ENCODE peak calls at places on chromosomes 13 and 19, in nine cellular contexts. A is neural progenitor cell; Q is fibroblast of lung; H is H1; Z is lung; W is CD4-positive, CD25-positive, alpha-beta regulatory T cell; S is AG04450; J is brain microvascular endothelial cell; B is CD8-positive, alpha-beta memory T cell. E is an unnamed sample.

GRCh38 chr19:29245221-29245620 is 32.3 kb upstream of the UQCRFS1 start:
- DNase-seq in A (no peak), Q (no peak), H (no peak), Z (no peak), W (no peak), S (no peak), J (no peak), B (no peak), E (no peak)

GRCh38 chr13:34620073-34620858 is 321.8 kb upstream of the NBEA start:
- DNase-seq in A (no peak), Q (no peak), H (no peak), Z (no peak), W (no peak), S (no peak), J (no peak), B (no peak), E (no peak)

GRCh38 chr19:52270266-52270885 is 989 bp downstream of the ZNF766 start:
- DNase-seq in A (peak; percentile 29), Q (no peak), H (peak; percentile 47), Z (peak; percentile 29), W (peak; percentile 56), S (no peak), J (no peak), B (no peak), E (peak; percentile 5)

GRCh38 chr13:44373601-44374347 is at the start of gene SERP2:
- DNase-seq in A (peak; percentile 84), Q (peak; percentile 46), H (peak; percentile 83), Z (no peak), W (peak; percentile 10), S (no peak), J (no peak), B (no peak), E (no peak)

GRCh38 chr19:50313812-50314536 is 15.2 kb downstream of the KCNC3 start:
- DNase-seq in A (peak; percentile 43), Q (no peak), H (peak; percentile 86), Z (no peak), W (no peak), S (no peak), J (no peak), B (no peak), E (no peak)

GRCh38 chr19:35149463-35149862 is 5.1 kb upstream of the FXYD5 start:
- DNase-seq in A (no peak), Q (no peak), H (no peak), Z (no peak), W (no peak), S (no peak), J (no peak), B (no peak), E (no peak)

GRCh38 chr13:100904293-100904976 is 229.8 kb upstream of the TMTC4 start:
- DNase-seq in A (no peak), Q (no peak), H (no peak), Z (no peak), W (no peak), S (no peak), J (no peak), B (no peak), E (no peak)

GRCh38 chr13:56755181-56755580 is 385.5 kb upstream of the PRR20A start:
- DNase-seq in A (peak; percentile 41), Q (no peak), H (no peak), Z (no peak), W (no peak), S (no peak), J (no peak), B (no peak), E (no peak)

GRCh38 chr13:87941244-87941643 is 270.1 kb downstream of the SLITRK5 start:
- DNase-seq in A (no peak), Q (no peak), H (no peak), Z (no peak), W (no peak), S (no peak), J (no peak), B (no peak), E (no peak)

GRCh38 chr19:36837525-36837901 is 674 bp downstream of the ZNF790 start:
- DNase-seq in A (no peak), Q (no peak), H (no peak), Z (no peak), W (no peak), S (no peak), J (peak; percentile 22), B (no peak), E (no peak)

GRCh38 chr19:3801412-3802096 is 15.4 kb upstream of the MATK start:
- DNase-seq in A (peak; percentile 72), Q (no peak), H (peak; percentile 81), Z (no peak), W (peak; percentile 66), S (no peak), J (peak; percentile 4), B (peak; percentile 69), E (peak; percentile 36)

GRCh38 chr13:25762795-25763377 is 288.9 kb downstream of the SHISA2 start:
- DNase-seq in A (no peak), Q (no peak), H (no peak), Z (no peak), W (peak; percentile 32), S (no peak), J (no peak), B (no peak), E (no peak)

GRCh38 chr19:16073988-16074387 is 2.3 kb upstream of the TPM4 start:
- DNase-seq in A (no peak), Q (no peak), H (peak; percentile 27), Z (no peak), W (peak; percentile 45), S (no peak), J (no peak), B (peak; percentile 57), E (no peak)

GRCh38 chr19:29893606-29894284 is 48.3 kb upstream of the URI1 start:
- DNase-seq in A (no peak), Q (no peak), H (no peak), Z (no peak), W (no peak), S (no peak), J (no peak), B (no peak), E (no peak)

GRCh38 chr19:29644179-29644578 is 21.1 kb upstream of the PLEKHF1 start:
- DNase-seq in A (no peak), Q (no peak), H (no peak), Z (no peak), W (no peak), S (no peak), J (no peak), B (no peak), E (no peak)

GRCh38 chr13:83941669-83942335 is 59.5 kb upstream of the SLITRK1 start:
- DNase-seq in A (peak; percentile 44), Q (no peak), H (no peak), Z (no peak), W (no peak), S (no peak), J (no peak), B (no peak), E (peak; percentile 13)

GRCh38 chr13:73657821-73658540 is 476.2 kb downstream of the KLF12 start:
- DNase-seq in A (no peak), Q (peak; percentile 39), H (no peak), Z (no peak), W (no peak), S (no peak), J (no peak), B (no peak), E (no peak)

GRCh38 chr19:30408734-30409301 is 36.6 kb downstream of the ZNF536 start:
- DNase-seq in A (no peak), Q (no peak), H (no peak), Z (no peak), W (no peak), S (no peak), J (no peak), B (no peak), E (no peak)

GRCh38 chr13:102854675-102855074 is 8.8 kb downstream of the ERCC5 start:
- DNase-seq in A (no peak), Q (no peak), H (no peak), Z (no peak), W (peak; percentile 57), S (no peak), J (no peak), B (no peak), E (no peak)
- H3K27ac ChIP-seq in A (no peak overlapping the region), Q (no peak overlapping the region), H (no peak overlapping the region), Z (no peak overlapping the region), W (peak overlapping the region; percentile 49), S (no peak overlapping the region), J (no peak overlapping the region), B (no peak overlapping the region), E (no peak overlapping the region)

DNA sequence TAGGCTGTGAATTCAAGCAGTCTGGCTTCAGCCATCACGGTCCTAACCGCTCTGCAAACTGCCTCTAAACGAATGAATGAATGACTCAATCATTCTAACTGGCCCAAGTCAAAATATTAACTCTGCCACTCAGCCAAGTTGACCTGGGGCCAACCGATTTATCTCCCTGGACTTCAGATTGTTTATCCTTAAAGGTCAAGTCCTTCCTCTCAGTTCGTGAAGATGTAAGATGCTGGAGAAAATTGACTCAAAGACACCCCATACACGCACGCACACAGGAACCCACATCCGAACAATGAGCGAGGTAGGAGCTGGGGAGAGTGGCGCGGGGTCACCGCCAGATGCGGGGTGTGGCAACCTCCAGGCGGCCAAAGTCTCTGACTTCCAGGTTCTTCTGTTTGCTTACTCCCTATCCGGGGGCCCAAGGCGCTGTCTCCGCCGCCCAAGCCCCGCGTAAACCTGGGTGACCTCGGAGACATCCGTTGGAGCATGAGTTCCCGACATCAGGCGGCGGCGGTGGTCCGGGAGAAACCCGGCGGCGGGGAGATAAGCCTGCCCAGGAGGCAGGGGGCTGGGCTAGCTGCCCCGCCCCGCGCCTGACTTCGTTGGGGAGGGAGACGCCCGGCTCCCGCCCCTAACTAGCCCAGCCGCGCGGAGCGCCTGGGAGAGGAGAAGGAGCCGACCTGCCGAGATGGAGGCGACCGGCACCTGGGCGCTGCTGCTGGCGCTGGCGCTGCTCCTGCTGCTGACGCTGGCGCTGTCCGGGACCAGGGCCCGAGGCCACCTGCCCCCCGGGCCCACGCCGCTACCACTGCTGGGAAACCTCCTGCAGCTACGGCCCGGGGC is at the start of gene CYP2S1:
- DNase-seq in A (peak; percentile 89), Q (peak; percentile 14), H (peak; percentile 85), Z (no peak), W (peak; percentile 21), S (no peak), J (no peak), B (no peak), E (peak; percentile 59)
- H3K27ac ChIP-seq in A (no peak within 1 kb of the TSS), Q (peak within 1 kb of the TSS; percentile 6), H (peak within 1 kb of the TSS; percentile 65), Z (no peak within 1 kb of the TSS), W (no peak within 1 kb of the TSS), S (peak within 1 kb of the TSS; percentile 21), J (no peak within 1 kb of the TSS), B (no peak within 1 kb of the TSS), E (no peak within 1 kb of the TSS)

GRCh38 chr19:19443902-19444693 is 38.6 kb downstream of the GATAD2A start:
- DNase-seq in A (no peak), Q (no peak), H (no peak), Z (no peak), W (peak; percentile 29), S (no peak), J (no peak), B (no peak), E (no peak)
- H3K27ac ChIP-seq in A (no peak overlapping the region), Q (no peak overlapping the region), H (peak overlapping the region; percentile 11), Z (peak overlapping the region; percentile 71), W (peak overlapping the region; percentile 67), S (peak overlapping the region; percentile 31), J (no peak overlapping the region), B (peak overlapping the region; percentile 57), E (peak overlapping the region; percentile 42)

GRCh38 chr19:18476507-18477041 is 38.6 kb upstream of the ISYNA1 start:
- DNase-seq in A (no peak), Q (no peak), H (no peak), Z (no peak), W (no peak), S (no peak), J (no peak), B (no peak), E (no peak)
- H3K27ac ChIP-seq in A (no peak overlapping the region), Q (no peak overlapping the region), H (no peak overlapping the region), Z (peak overlapping the region; percentile 45), W (no peak overlapping the region), S (no peak overlapping the region), J (no peak overlapping the region), B (no peak overlapping the region), E (peak overlapping the region; percentile 85)